ENCODE peak calls at places on chromosomes 3 and 15, in eight cellular contexts. T, B, O, L, Z, A, Y and V are unnamed samples.

GRCh38 chr3:61531528-61531927 is 29.8 kb upstream of the PTPRG start:
- DNase-seq in T (no peak), B (no peak), O (no peak), L (no peak), Z (no peak), A (no peak), Y (no peak), V (no peak)

GRCh38 chr3:114450008-114450596 is 156.3 kb downstream of the TIGIT start:
- DNase-seq in T (no peak), B (peak; percentile 14), O (no peak), L (no peak), Z (no peak), A (no peak), Y (no peak), V (no peak)

GRCh38 chr3:197021231-197021630 is 8.4 kb downstream of the MELTF start:
- DNase-seq in T (no peak), B (no peak), O (no peak), L (no peak), Z (no peak), A (no peak), Y (no peak), V (no peak)

GRCh38 chr15:39589193-39589814 is 8.4 kb downstream of the THBS1 start:
- DNase-seq in T (no peak), B (no peak), O (no peak), L (no peak), Z (no peak), A (no peak), Y (no peak), V (no peak)

GRCh38 chr3:123818324-123818920 is 65.7 kb downstream of the MYLK start:
- DNase-seq in T (no peak), B (peak; percentile 66), O (no peak), L (no peak), Z (no peak), A (no peak), Y (no peak), V (no peak)

GRCh38 chr15:20272422-20273184 is 269.0 kb downstream of the GOLGA6L6 start:
- DNase-seq in T (no peak), B (no peak), O (no peak), L (no peak), Z (no peak), A (no peak), Y (no peak), V (no peak)

GRCh38 chr15:51170882-51171577 is 76.3 kb upstream of the TNFAIP8L3 start:
- DNase-seq in T (no peak), B (no peak), O (no peak), L (no peak), Z (no peak), A (no peak), Y (no peak), V (no peak)

GRCh38 chr15:69509131-69509530 is 56.5 kb downstream of the RPLP1 start:
- DNase-seq in T (no peak), B (peak; percentile 35), O (no peak), L (peak; percentile 15), Z (no peak), A (no peak), Y (no peak), V (no peak)

GRCh38 chr3:32794487-32795308 is 23.1 kb upstream of the TRIM71 start:
- DNase-seq in T (no peak), B (peak; percentile 6), O (no peak), L (no peak), Z (no peak), A (peak; percentile 5), Y (no peak), V (no peak)

GRCh38 chr3:50873376-50874157 is 198.8 kb downstream of the DOCK3 start:
- DNase-seq in T (no peak), B (no peak), O (no peak), L (no peak), Z (no peak), A (no peak), Y (no peak), V (no peak)

GRCh38 chr3:137035631-137036030 is 77.8 kb downstream of the IL20RB start:
- DNase-seq in T (no peak), B (peak; percentile 43), O (peak; percentile 28), L (no peak), Z (peak; percentile 29), A (peak; percentile 22), Y (no peak), V (no peak)

GRCh38 chr15:41483519-41483918 is 10.2 kb upstream of the ITPKA start:
- DNase-seq in T (no peak), B (no peak), O (no peak), L (no peak), Z (no peak), A (no peak), Y (no peak), V (no peak)

GRCh38 chr15:99126930-99127329 is 22.1 kb downstream of the SYNM start:
- DNase-seq in T (no peak), B (no peak), O (no peak), L (no peak), Z (no peak), A (no peak), Y (no peak), V (peak; percentile 49)

GRCh38 chr15:90414408-90415028 is 26.5 kb downstream of the IQGAP1 start:
- DNase-seq in T (no peak), B (peak; percentile 43), O (no peak), L (peak; percentile 36), Z (peak; percentile 66), A (peak; percentile 93), Y (no peak), V (no peak)

GRCh38 chr3:106957021-106957420 is 420.2 kb upstream of the CCDC54 start:
- DNase-seq in T (no peak), B (no peak), O (no peak), L (no peak), Z (no peak), A (peak; percentile 30), Y (no peak), V (no peak)

GRCh38 chr3:10950476-10951294 is 41.9 kb upstream of the SLC6A1 start:
- DNase-seq in T (no peak), B (peak; percentile 64), O (peak; percentile 37), L (peak; percentile 6), Z (peak; percentile 57), A (peak; percentile 61), Y (no peak), V (no peak)

GRCh38 chr3:42552830-42553229 is 28.9 kb downstream of the SEC22C start:
- DNase-seq in T (no peak), B (no peak), O (no peak), L (no peak), Z (no peak), A (no peak), Y (no peak), V (no peak)

GRCh38 chr15:89088605-89089315 is 504 bp downstream of the ABHD2 start:
- DNase-seq in T (no peak), B (no peak), O (peak; percentile 13), L (no peak), Z (no peak), A (no peak), Y (no peak), V (no peak)

GRCh38 chr3:38141952-38142273 is 3.5 kb downstream of the MYD88 start:
- DNase-seq in T (no peak), B (no peak), O (no peak), L (no peak), Z (no peak), A (no peak), Y (no peak), V (peak; percentile 22)

GRCh38 chr3:133926736-133927542 is 31.3 kb upstream of the RAB6B start:
- DNase-seq in T (no peak), B (no peak), O (no peak), L (no peak), Z (no peak), A (no peak), Y (no peak), V (no peak)

GRCh38 chr3:53843195-53844177 is 2.7 kb downstream of the CHDH start:
- DNase-seq in T (no peak), B (no peak), O (no peak), L (no peak), Z (no peak), A (no peak), Y (no peak), V (no peak)

GRCh38 chr3:157063926-157064325 is 96.0 kb downstream of the CCNL1 start:
- DNase-seq in T (no peak), B (no peak), O (no peak), L (no peak), Z (no peak), A (no peak), Y (no peak), V (no peak)

GRCh38 chr3:43531835-43532234 is 90.0 kb downstream of the ANO10 start:
- DNase-seq in T (no peak), B (peak; percentile 21), O (no peak), L (peak; percentile 15), Z (peak; percentile 58), A (peak; percentile 33), Y (no peak), V (no peak)

GRCh38 chr3:49872801-49873281 is 3.1 kb upstream of the CAMKV start:
- DNase-seq in T (no peak), B (no peak), O (no peak), L (peak; percentile 20), Z (no peak), A (no peak), Y (peak; percentile 41), V (no peak)

GRCh38 chr15:101024709-101025108 is 105.6 kb downstream of the LRRK1 start:
- DNase-seq in T (no peak), B (no peak), O (no peak), L (peak; percentile 2), Z (no peak), A (no peak), Y (no peak), V (peak; percentile 54)

GRCh38 chr15:67242665-67243064 is 11.8 kb downstream of the AAGAB start:
- DNase-seq in T (no peak), B (peak; percentile 40), O (no peak), L (no peak), Z (peak; percentile 19), A (no peak), Y (no peak), V (no peak)

GRCh38 chr3:49462222-49462621 is 7.8 kb upstream of the DAG1 start:
- DNase-seq in T (no peak), B (no peak), O (no peak), L (no peak), Z (no peak), A (peak; percentile 61), Y (no peak), V (no peak)

GRCh38 chr3:172334743-172335142 is 113.5 kb downstream of the GHSR start:
- DNase-seq in T (no peak), B (no peak), O (no peak), L (no peak), Z (no peak), A (no peak), Y (no peak), V (no peak)

GRCh38 chr15:46618984-46619383 is 984.2 kb downstream of the SQOR start:
- DNase-seq in T (no peak), B (no peak), O (no peak), L (no peak), Z (no peak), A (no peak), Y (no peak), V (no peak)

GRCh38 chr15:68425428-68426060 is 6.4 kb downstream of the ITGA11 start:
- DNase-seq in T (no peak), B (no peak), O (no peak), L (no peak), Z (no peak), A (no peak), Y (no peak), V (no peak)

GRCh38 chr15:73233623-73234022 is 135.1 kb downstream of the HCN4 start:
- DNase-seq in T (no peak), B (no peak), O (no peak), L (no peak), Z (peak; percentile 8), A (no peak), Y (no peak), V (no peak)

GRCh38 chr15:93146601-93147000 is 57.6 kb upstream of the RGMA start:
- DNase-seq in T (no peak), B (no peak), O (no peak), L (no peak), Z (no peak), A (no peak), Y (no peak), V (no peak)

GRCh38 chr3:126912491-126913195 is 70.3 kb upstream of the PLXNA1 start:
- DNase-seq in T (no peak), B (no peak), O (no peak), L (no peak), Z (no peak), A (no peak), Y (no peak), V (no peak)

GRCh38 chr3:55483196-55484095 is 3.7 kb downstream of the WNT5A start:
- DNase-seq in T (no peak), B (no peak), O (no peak), L (no peak), Z (no peak), A (no peak), Y (no peak), V (no peak)